ENCODE peak calls at places on chromosomes 6 and 20, in eight cellular contexts. T, D, Q, W, E, A, X and V are unnamed samples.

GRCh38 chr20:36472656-36473071 is 68.7 kb upstream of the MYL9 start:
- DNase-seq in W (no peak), E (no peak), D (no peak), Q (no peak), A (peak), T (no peak), X (peak), V (no peak)

GRCh38 chr6:12033770-12034169 is 21.7 kb downstream of the HIVEP1 start:
- DNase-seq in D (peak), E (no peak), X (no peak), W (no peak), Q (peak), A (no peak), T (no peak), V (no peak)

GRCh38 chr6:108348655-108349349 is 53.9 kb downstream of the AFG1L start:
- DNase-seq in E (no peak), T (no peak), Q (no peak), A (no peak), D (no peak), X (no peak), W (peak), V (peak)

GRCh38 chr6:6736753-6737654 is 148.5 kb downstream of the LY86 start:
- DNase-seq in D (peak), A (peak), T (peak), W (no peak), Q (peak), X (peak), E (no peak), V (peak)

GRCh38 chr6:99746261-99746895 is 139.7 kb downstream of the PRDM13 start:
- DNase-seq in Q (peak), D (peak), W (peak), T (peak), A (no peak), X (peak), E (peak), V (peak)

GRCh38 chr6:110547266-110547964 is 71.0 kb upstream of the SLC22A16 start:
- DNase-seq in E (no peak), A (no peak), D (no peak), W (no peak), T (no peak), X (peak), Q (no peak), V (no peak)

GRCh38 chr6:5997420-5998093 is 9.2 kb downstream of the NRN1 start:
- DNase-seq in E (no peak), W (peak), D (no peak), T (peak), A (no peak), X (no peak), Q (no peak), V (peak)

GRCh38 chr20:36932476-36933426 is 18.8 kb downstream of the SAMHD1 start:
- DNase-seq in Q (peak), X (no peak), W (no peak), A (no peak), E (peak), T (no peak), D (peak), V (no peak)

GRCh38 chr20:35615667-35616464 is at the start of gene SPAG4:
- DNase-seq in E (peak), X (peak), Q (peak), T (peak), W (peak), A (peak), D (peak), V (peak)

GRCh38 chr20:62437985-62438384 is 10.6 kb upstream of the RBBP8NL start:
- DNase-seq in D (no peak), E (no peak), Q (no peak), W (no peak), A (no peak), X (no peak), T (no peak), V (no peak)

GRCh38 chr20:8073024-8073832 is 53.7 kb upstream of the TMX4 start:
- DNase-seq in T (no peak), A (no peak), D (peak), E (no peak), X (peak), Q (peak), W (no peak), V (no peak)

DNA sequence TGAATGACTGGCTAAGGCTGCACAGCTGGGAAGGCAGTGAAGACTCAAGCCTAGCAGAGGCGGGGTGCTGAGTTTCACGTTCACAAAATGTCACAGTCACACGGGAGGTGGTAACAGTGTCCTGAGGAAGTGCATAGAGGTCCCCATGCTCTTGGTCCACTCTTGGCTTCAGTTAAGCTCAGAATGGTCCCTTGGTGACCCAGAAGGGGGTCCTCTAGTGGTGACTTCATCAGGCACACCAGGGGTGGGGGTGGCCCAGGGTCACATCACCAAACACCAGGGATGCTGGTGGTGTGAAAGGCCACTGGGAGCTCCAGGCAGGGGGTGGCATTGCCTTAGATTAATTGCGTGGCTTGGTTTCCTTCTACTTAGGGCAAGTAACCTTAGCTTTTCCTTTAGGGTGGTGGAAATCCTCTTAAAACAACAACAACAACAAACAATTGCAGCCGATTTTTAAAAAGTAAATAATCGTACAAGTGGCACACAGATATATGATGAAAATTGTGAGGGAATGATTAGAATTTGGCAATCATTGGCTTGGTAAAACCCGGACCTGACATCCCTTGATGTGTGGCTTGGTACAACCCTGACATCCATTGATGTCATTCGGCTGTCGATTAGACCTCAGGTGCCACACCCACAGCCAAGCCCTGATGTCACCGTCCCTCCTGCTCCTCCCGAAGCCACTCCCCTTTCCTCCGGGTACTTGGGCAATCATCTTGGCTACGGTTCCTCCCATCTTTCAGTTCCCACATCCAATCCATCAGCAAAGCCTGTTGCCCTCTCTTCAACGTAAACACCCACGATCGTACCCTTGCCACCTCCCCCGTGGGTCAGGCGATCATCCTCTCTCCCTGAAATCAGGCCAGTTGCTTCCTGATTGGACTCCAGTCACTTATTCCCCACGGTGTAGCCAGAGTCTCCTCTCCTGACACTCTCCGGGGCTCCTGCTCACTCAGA is 44.8 kb downstream of the SULF2 start:
- DNase-seq in W (no peak), X (no peak), T (no peak), A (no peak), Q (peak), E (no peak), D (peak), V (no peak)
- TF ChIP-seq CTCF in W (no peak), X (no peak), T (no peak), A (no peak), Q (no peak), E (no peak), D (no peak), V (no peak)

GRCh38 chr6:162591517-162591916 is 136.0 kb downstream of the PRKN start:
- DNase-seq in T (no peak), X (no peak), E (no peak), A (no peak), Q (no peak), D (no peak), W (no peak), V (no peak)
- TF ChIP-seq CTCF in T (no peak), X (no peak), E (no peak), A (no peak), Q (no peak), D (no peak), W (no peak), V (no peak)

DNA sequence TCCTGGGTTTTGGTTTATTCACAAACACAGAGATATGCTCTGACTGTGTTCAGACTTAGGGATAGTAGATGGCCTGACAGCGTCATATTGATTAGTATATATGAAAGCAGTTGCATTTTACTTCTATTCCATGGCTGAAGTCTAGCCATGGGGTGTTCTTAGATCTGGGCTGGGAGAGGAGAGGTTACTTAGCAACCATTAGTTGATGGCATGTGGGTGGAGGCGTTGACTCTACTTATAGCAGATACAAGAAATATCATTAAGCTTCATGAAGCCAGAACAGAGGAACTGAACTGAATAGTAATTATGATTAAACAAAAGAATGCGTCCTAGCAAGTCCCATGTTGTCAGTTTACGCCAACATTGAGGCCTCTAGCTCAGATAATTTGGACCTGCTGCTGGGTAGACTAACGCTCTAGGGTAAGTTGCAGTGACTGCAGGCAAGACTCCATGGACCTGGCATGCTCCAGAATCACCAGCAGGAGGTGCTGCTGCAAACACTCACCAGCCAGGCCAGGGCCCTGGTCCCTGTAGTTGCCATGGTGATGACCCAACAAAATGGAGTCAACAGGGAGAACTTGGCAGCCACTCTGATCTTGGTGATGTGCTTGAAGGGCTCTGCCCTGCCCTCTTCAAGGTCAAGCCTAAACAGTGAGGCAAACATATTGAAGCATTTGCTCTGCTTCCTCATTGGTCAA is 477.4 kb downstream of the PREX1 start:
- DNase-seq in A (no peak), E (no peak), T (no peak), Q (no peak), D (peak), X (no peak), W (no peak), V (peak)
- TF ChIP-seq CTCF in A (no peak), E (no peak), T (peak), Q (no peak), D (no peak), X (peak), W (peak), V (peak)

DNA sequence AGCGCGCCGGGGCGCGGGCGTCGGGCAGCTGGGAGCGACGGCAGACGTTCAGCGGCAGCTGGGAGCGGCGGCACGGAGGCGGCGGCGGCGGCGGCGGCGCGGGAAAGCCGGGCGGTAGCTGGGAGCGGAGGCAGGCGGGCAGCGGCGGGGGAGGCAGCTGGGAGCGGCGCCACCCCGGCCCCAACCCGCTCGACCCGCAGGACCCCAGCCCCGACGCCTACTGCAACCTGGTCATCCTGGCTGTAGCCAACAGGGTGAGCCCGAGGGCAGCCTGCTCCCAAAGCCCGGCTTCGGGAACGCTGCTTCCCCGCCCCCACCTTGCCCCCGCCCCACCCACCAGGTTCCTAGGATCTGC is 8.9 kb downstream of the CCM2L start:
- DNase-seq in E (no peak), A (no peak), T (peak), W (no peak), D (no peak), Q (no peak), X (peak), V (peak)
- TF ChIP-seq CTCF in E (no peak), A (no peak), T (no peak), W (peak), D (no peak), Q (no peak), X (peak), V (no peak)

GRCh38 chr6:149922642-149923326 is at the start of gene RAET1G:
- DNase-seq in D (peak), A (peak), T (peak), X (peak), W (peak), Q (peak), E (peak), V (peak)
- TF ChIP-seq CTCF in D (no peak), A (no peak), T (no peak), X (no peak), W (no peak), Q (no peak), E (no peak), V (no peak)

GRCh38 chr6:135675862-135676261 is 175.6 kb upstream of the PDE7B start:
- DNase-seq in W (peak), A (no peak), X (peak), D (peak), T (peak), E (no peak), Q (peak), V (peak)
- TF ChIP-seq CTCF in W (peak), A (no peak), X (no peak), D (no peak), T (peak), E (peak), Q (no peak), V (no peak)

GRCh38 chr20:50501970-50502745 is 8.0 kb upstream of the PTPN1 start:
- DNase-seq in W (no peak), Q (no peak), T (no peak), D (no peak), E (no peak), X (no peak), A (no peak), V (no peak)

GRCh38 chr20:50508171-50508761 is 1.9 kb upstream of the PTPN1 start:
- DNase-seq in Q (no peak), D (no peak), X (no peak), T (no peak), A (no peak), W (no peak), E (no peak), V (no peak)

GRCh38 chr20:50509923-50510705 is at the start of gene PTPN1:
- DNase-seq in E (peak), D (peak), T (peak), X (peak), W (peak), A (peak), Q (peak), V (peak)

GRCh38 chr20:50506270-50506579 is 4.0 kb upstream of the PTPN1 start:
- DNase-seq in W (no peak), T (no peak), X (no peak), A (no peak), E (no peak), D (no peak), Q (no peak), V (no peak)

GRCh38 chr20:50504231-50504823 is 5.9 kb upstream of the PTPN1 start:
- DNase-seq in D (peak), W (no peak), Q (peak), E (no peak), T (no peak), X (no peak), A (no peak), V (no peak)
- TF ChIP-seq CTCF in D (no peak), W (peak), Q (no peak), E (no peak), T (no peak), X (no peak), A (no peak), V (no peak)